ENCODE peak calls at places on chromosomes 3 and 15, in nine cellular contexts. M is ovary, P is neural progenitor cell, L is DND-41, J is neuronal stem cell, Y is body of pancreas, I is lower lobe of right lung, F is IMR-90, C is heart right ventricle. S is an unnamed sample.

GRCh38 chr3:36635731-36636130 is 128.6 kb downstream of the DCLK3 start:
- DNase-seq in I (no peak), P (no peak), J (no peak), Y (no peak), C (no peak), F (peak; percentile 26), M (no peak), L (no peak), S (no peak)

GRCh38 chr3:106172780-106173179 is 304.0 kb upstream of the CBLB start:
- DNase-seq in F (no peak), P (no peak), L (no peak), Y (no peak), J (no peak), I (no peak), M (no peak), C (no peak), S (no peak)

GRCh38 chr15:96321422-96322391 is 8.8 kb upstream of the NR2F2 start:
- DNase-seq in I (peak; percentile 54), F (peak; percentile 11), C (peak; percentile 23), M (peak; percentile 73), L (no peak), Y (no peak), J (peak; percentile 44), P (peak; percentile 60), S (peak; percentile 69)

GRCh38 chr15:71761649-71762048 is 48.7 kb upstream of the NR2E3 start:
- DNase-seq in J (no peak), Y (no peak), P (no peak), F (peak; percentile 92), M (no peak), I (no peak), L (no peak), C (no peak), S (no peak)

GRCh38 chr15:22884344-22884743 is 45.9 kb downstream of the NIPA2 start:
- DNase-seq in J (no peak), M (no peak), C (no peak), P (peak; percentile 16), F (no peak), I (no peak), Y (no peak), L (peak; percentile 22), S (peak; percentile 32)

GRCh38 chr3:105951043-105951442 is 82.2 kb upstream of the CBLB start:
- DNase-seq in M (no peak), C (no peak), F (no peak), Y (no peak), P (peak; percentile 10), L (no peak), I (no peak), J (no peak), S (no peak)

GRCh38 chr3:126773783-126774182 is 69.7 kb downstream of the CHCHD6 start:
- DNase-seq in Y (no peak), L (no peak), C (no peak), F (peak; percentile 32), I (no peak), M (no peak), J (no peak), P (no peak), S (no peak)

GRCh38 chr3:150876866-150877265 is 28.4 kb downstream of the MINDY4B start:
- DNase-seq in L (no peak), J (no peak), P (no peak), M (no peak), I (no peak), Y (no peak), F (no peak), C (no peak), S (no peak)

GRCh38 chr3:37536033-37536432 is 325.6 kb upstream of the CTDSPL start:
- DNase-seq in P (no peak), I (no peak), C (peak; percentile 50), F (no peak), L (no peak), Y (no peak), M (no peak), J (no peak), S (no peak)

DNA sequence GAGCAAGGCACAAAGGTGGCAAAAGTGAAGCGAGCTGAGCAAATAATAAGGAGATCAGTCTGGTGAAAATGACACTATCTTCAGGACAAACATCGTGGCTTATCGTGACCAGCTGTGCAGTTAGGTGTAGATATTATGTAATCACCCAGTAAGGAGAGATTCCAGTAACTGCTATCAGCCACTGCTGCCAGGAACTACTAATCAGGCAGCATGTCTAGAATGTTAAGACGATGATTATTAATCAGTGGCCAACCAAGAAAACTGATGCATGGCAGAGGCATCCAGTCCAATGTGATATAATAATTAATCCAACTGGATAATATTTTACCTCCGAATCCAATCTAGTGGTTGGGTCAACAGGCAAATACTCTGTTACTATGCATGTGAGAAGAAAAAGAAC is 252.7 kb upstream of the ZPLD1 start:
- DNase-seq in F (peak; percentile 57), C (no peak), Y (peak; percentile 62), M (no peak), I (no peak), L (no peak), P (no peak), J (no peak), S (no peak)
- H3K4me1 ChIP-seq in F (peaks cover 17% of the 10 kb centered on the region), C (peaks cover 18% of the 10 kb centered on the region), Y (peaks cover 58% of the 10 kb centered on the region), M (peaks cover 2% of the 10 kb centered on the region), I (peaks cover 54% of the 10 kb centered on the region), L (no peaks in the 10 kb centered on the region), P (peaks cover 29% of the 10 kb centered on the region), J (peaks cover 12% of the 10 kb centered on the region), S (peaks cover 15% of the 10 kb centered on the region)

GRCh38 chr15:48536681-48537091 is 108.8 kb downstream of the FBN1 start:
- DNase-seq in M (no peak), F (peak; percentile 35), I (no peak), C (peak; percentile 14), P (no peak), L (no peak), J (no peak), Y (no peak), S (no peak)

GRCh38 chr15:48530528-48530927 is 115.0 kb downstream of the FBN1 start:
- DNase-seq in P (no peak), C (no peak), I (no peak), F (no peak), L (no peak), J (no peak), M (no peak), Y (no peak), S (no peak)

GRCh38 chr15:48537277-48538113 is 108.0 kb downstream of the FBN1 start:
- DNase-seq in F (peak; percentile 52), J (no peak), I (no peak), M (no peak), L (no peak), P (no peak), Y (no peak), C (no peak), S (no peak)

GRCh38 chr15:48533982-48534381 is 111.5 kb downstream of the FBN1 start:
- DNase-seq in I (no peak), C (no peak), Y (no peak), L (no peak), P (no peak), J (no peak), M (no peak), F (no peak), S (no peak)

DNA sequence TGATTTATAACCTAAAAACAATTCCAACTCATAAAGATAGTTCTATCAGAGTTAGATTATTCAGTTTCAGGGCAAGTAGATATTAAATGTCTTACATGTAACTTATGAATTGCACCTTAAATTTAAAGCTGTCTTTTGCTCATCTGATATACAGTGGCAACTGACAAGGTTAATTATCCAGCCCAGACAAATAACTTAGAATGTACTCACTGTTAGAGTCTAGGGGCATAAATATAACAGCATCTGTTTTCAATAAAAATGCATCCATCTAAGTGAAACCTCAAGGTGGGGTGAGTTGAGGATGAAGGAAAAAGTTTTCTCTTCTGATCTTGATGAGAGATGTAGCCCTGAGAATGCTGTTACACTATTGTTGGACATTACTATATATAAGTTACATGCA is 112.6 kb downstream of the FBN1 start:
- DNase-seq in I (no peak), P (no peak), Y (no peak), M (no peak), L (no peak), J (no peak), C (no peak), F (no peak), S (no peak)
- H3K36me3 ChIP-seq in I (no peaks in the 10 kb centered on the region), P (no peaks in the 10 kb centered on the region), Y (no peaks in the 10 kb centered on the region), M (no peaks in the 10 kb centered on the region), L (no peaks in the 10 kb centered on the region), J (peaks cover 1% of the 10 kb centered on the region), C (peaks cover 7% of the 10 kb centered on the region), F (peaks cover 30% of the 10 kb centered on the region), S (no peaks in the 10 kb centered on the region)

GRCh38 chr3:152269423-152270144 is 855 bp downstream of the MBNL1 start:
- DNase-seq in J (no peak), C (peak; percentile 65), F (peak; percentile 94), Y (peak; percentile 62), M (peak; percentile 33), P (peak; percentile 16), I (peak; percentile 42), L (no peak), S (peak; percentile 30)

GRCh38 chr3:152268501-152269422 is at the start of gene MBNL1:
- DNase-seq in Y (peak; percentile 78), F (peak; percentile 70), P (peak; percentile 82), C (peak; percentile 85), I (peak; percentile 89), L (peak; percentile 89), J (peak; percentile 75), M (peak; percentile 65), S (peak; percentile 75)

GRCh38 chr3:152270145-152270870 is 1.6 kb downstream of the MBNL1 start:
- DNase-seq in Y (no peak), F (no peak), P (peak; percentile 15), M (no peak), C (no peak), L (peak; percentile 45), J (no peak), I (no peak), S (no peak)

GRCh38 chr3:152267319-152267689 is 1.4 kb upstream of the MBNL1 start:
- DNase-seq in C (no peak), I (no peak), P (no peak), Y (no peak), L (no peak), F (no peak), M (no peak), J (no peak), S (no peak)

DNA sequence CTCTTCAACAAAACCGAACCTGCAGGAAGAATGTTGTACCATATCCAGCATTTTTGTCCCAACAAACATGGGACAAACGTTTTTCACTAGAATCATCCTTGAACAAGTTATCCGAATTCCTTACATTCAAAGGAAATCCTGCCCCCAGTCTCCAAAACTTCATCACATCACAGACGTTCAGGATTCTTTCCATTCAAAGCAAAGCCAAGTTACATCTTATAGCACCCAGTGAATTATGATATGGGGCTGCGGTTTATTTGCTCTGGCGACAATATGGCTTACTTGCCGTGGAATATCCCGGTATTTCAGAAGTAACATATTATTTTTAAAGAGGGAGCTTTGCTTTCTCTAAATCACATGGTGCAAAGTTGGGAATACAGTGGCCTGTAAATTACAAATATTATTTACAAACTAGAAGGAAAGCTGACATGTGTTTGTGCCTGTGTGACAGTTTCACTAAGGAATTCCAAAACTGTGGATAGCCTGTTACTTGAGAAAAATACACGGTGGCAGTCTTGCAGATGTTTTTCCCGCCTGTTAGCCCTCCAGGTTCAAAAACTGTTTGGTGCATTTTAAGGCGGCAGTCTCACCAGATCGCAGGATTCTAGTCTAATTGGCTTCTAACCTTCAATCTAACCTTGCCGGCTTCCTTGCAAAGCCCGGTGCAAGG is 763 bp upstream of the MBNL1 start:
- DNase-seq in M (no peak), I (no peak), L (no peak), J (no peak), P (no peak), F (no peak), C (no peak), Y (no peak), S (no peak)
- H3K4me1 ChIP-seq in M (peaks cover 7% of the 10 kb centered on the region), I (peaks cover 39% of the 10 kb centered on the region), L (peaks cover 79% of the 10 kb centered on the region), J (peaks cover 4% of the 10 kb centered on the region), P (peaks cover 6% of the 10 kb centered on the region), F (peaks cover 6% of the 10 kb centered on the region), C (peaks cover 25% of the 10 kb centered on the region), Y (peaks cover 36% of the 10 kb centered on the region), S (peaks cover 30% of the 10 kb centered on the region)

GRCh38 chr3:13371100-13372075 is 48.7 kb downstream of the NUP210 start:
- DNase-seq in J (no peak), P (no peak), L (no peak), C (no peak), F (no peak), Y (no peak), M (no peak), I (no peak), S (no peak)
- H3K36me3 ChIP-seq in J (peaks cover 59% of the 10 kb centered on the region), P (no peaks in the 10 kb centered on the region), L (peaks cover 88% of the 10 kb centered on the region), C (no peaks in the 10 kb centered on the region), F (no peaks in the 10 kb centered on the region), Y (no peaks in the 10 kb centered on the region), M (no peaks in the 10 kb centered on the region), I (peaks cover 57% of the 10 kb centered on the region), S (peaks cover 10% of the 10 kb centered on the region)